ENCODE peak calls at places on chromosomes 6 and 20, in five cellular contexts. J, O, L, B and M are unnamed samples.
A peak's percentile ranks its signal among the peaks of the same experiment; 100 is the strongest.

GRCh38 chr6:131876545-131876944 is 68.7 kb downstream of the ENPP1 start:
- DNase-seq in J (no peak), O (no peak), L (no peak), B (no peak), M (no peak)

GRCh38 chr20:63703471-63703975 is 4.3 kb downstream of the ARFRP1 start:
- DNase-seq in J (peak; percentile 22), O (no peak), L (no peak), B (peak; percentile 21), M (no peak)

GRCh38 chr6:143939364-143939763 is 68.7 kb downstream of the PLAGL1 start:
- DNase-seq in J (no peak), O (no peak), L (no peak), B (no peak), M (no peak)

GRCh38 chr6:108132863-108133262 is 33.0 kb upstream of the NR2E1 start:
- DNase-seq in J (no peak), O (no peak), L (no peak), B (no peak), M (no peak)

GRCh38 chr20:40535816-40536215 is 153.2 kb downstream of the MAFB start:
- DNase-seq in J (no peak), O (no peak), L (no peak), B (no peak), M (no peak)

GRCh38 chr6:121767254-121767653 is 331.8 kb downstream of the GJA1 start:
- DNase-seq in J (no peak), O (no peak), L (no peak), B (no peak), M (no peak)

GRCh38 chr6:144731229-144731628 is 446.1 kb downstream of the UTRN start:
- DNase-seq in J (no peak), O (no peak), L (no peak), B (no peak), M (no peak)

GRCh38 chr6:90472716-90473115 is 114.2 kb downstream of the MAP3K7 start:
- DNase-seq in J (no peak), O (no peak), L (no peak), B (no peak), M (no peak)

GRCh38 chr6:156727715-156728385 is 49.3 kb upstream of the ARID1B start:
- DNase-seq in J (no peak), O (no peak), L (no peak), B (no peak), M (no peak)

GRCh38 chr6:4904461-4904860 is 99.4 kb downstream of the RPP40 start:
- DNase-seq in J (no peak), O (no peak), L (no peak), B (no peak), M (no peak)

GRCh38 chr6:53493635-53494025 is 51.3 kb downstream of the GCLC start:
- DNase-seq in J (no peak), O (no peak), L (peak; percentile 36), B (no peak), M (no peak)

GRCh38 chr6:168666751-168667427 is 225.9 kb downstream of the SMOC2 start:
- DNase-seq in J (no peak), O (no peak), L (no peak), B (no peak), M (no peak)

GRCh38 chr6:87623248-87623647 is 33.3 kb downstream of the ORC3 start:
- DNase-seq in J (no peak), O (no peak), L (peak; percentile 44), B (no peak), M (no peak)

GRCh38 chr6:21710908-21711627 is 117.5 kb downstream of the SOX4 start:
- DNase-seq in J (no peak), O (no peak), L (no peak), B (no peak), M (no peak)